ENCODE peak calls at places on chromosome 10, in six cellular contexts. B is iPS DF 19.7, U is GM04503, E is Ammon's horn, M is chondrocyte, G is choroid plexus epithelial cell. Z is an unnamed sample.

GRCh38 chr10:89875557-89875956 is 174.2 kb downstream of the KIF20B start:
- DNase-seq in E (no peak), M (no peak), U (no peak), B (no peak), G (no peak), Z (no peak)

GRCh38 chr10:44966129-44966815 is 6.7 kb downstream of the RASSF4 start:
- DNase-seq in U (no peak), E (no peak), M (no peak), G (peak; percentile 38), B (no peak), Z (no peak)

GRCh38 chr10:11832042-11832441 is 8.9 kb downstream of the PROSER2 start:
- DNase-seq in E (no peak), U (no peak), M (no peak), G (no peak), B (no peak), Z (no peak)

GRCh38 chr10:16649757-16650156 is 128.1 kb upstream of the C1QL3 start:
- DNase-seq in M (no peak), G (no peak), U (no peak), E (no peak), B (no peak), Z (no peak)

GRCh38 chr10:77925410-77925794 is 1.2 kb downstream of the DLG5 start:
- DNase-seq in G (peak; percentile 37), M (no peak), B (no peak), E (peak; percentile 50), U (no peak), Z (no peak)

GRCh38 chr10:114274616-114275453 is 35.8 kb downstream of the VWA2 start:
- DNase-seq in E (no peak), U (no peak), G (no peak), M (no peak), B (no peak), Z (no peak)

GRCh38 chr10:16799621-16800020 is 17.6 kb downstream of the RSU1 start:
- DNase-seq in G (no peak), U (no peak), M (no peak), B (no peak), E (no peak), Z (no peak)

GRCh38 chr10:72419241-72419640 is 64.5 kb upstream of the DNAJB12 start:
- DNase-seq in M (no peak), U (no peak), B (no peak), E (no peak), G (no peak), Z (no peak)

GRCh38 chr10:22246680-22247391 is 29.0 kb upstream of the EBLN1 start:
- DNase-seq in M (no peak), E (no peak), G (peak; percentile 77), B (no peak), U (no peak), Z (no peak)

GRCh38 chr10:51630618-51631005 is 68.8 kb downstream of the CSTF2T start:
- DNase-seq in B (no peak), G (no peak), U (no peak), E (no peak), M (no peak), Z (no peak)

Z was measured in HuH-7.5.